ENCODE peak calls at places on chromosomes 1 and 21, in ten cellular contexts. T is H9, Y is epithelial cell of esophagus, Q is dorsolateral prefrontal cortex, R is Peyer's patch, X is astrocyte of the spinal cord, K is CD14-positive monocyte, L is HL-60, E is kidney, S is cardiac muscle cell. D is an unnamed sample.

GRCh38 chr1:155126494-155127104 is 1.1 kb upstream of the EFNA1 start:
- DNase-seq in T (peak), Y (peak), Q (peak), R (no peak), X (peak), K (no peak), L (no peak), E (peak), S (peak), D (no peak)

GRCh38 chr21:16004121-16004520 is 274.3 kb downstream of the USP25 start:
- DNase-seq in T (no peak), Y (no peak), Q (no peak), R (no peak), X (no peak), K (no peak), L (no peak), E (no peak), S (peak), D (no peak)

GRCh38 chr1:214476229-214476957 is 75.0 kb downstream of the PTPN14 start:
- DNase-seq in T (peak), Y (peak), Q (no peak), R (no peak), X (peak), K (no peak), L (no peak), E (no peak), S (no peak), D (no peak)

GRCh38 chr1:226223157-226223785 is at the start of gene MIXL1:
- DNase-seq in T (peak), Y (no peak), Q (no peak), R (no peak), X (no peak), K (no peak), L (no peak), E (peak), S (peak), D (peak)

GRCh38 chr1:232239557-232240468 is 390.1 kb downstream of the SIPA1L2 start:
- DNase-seq in T (no peak), Y (no peak), Q (no peak), R (no peak), X (no peak), K (no peak), L (no peak), E (no peak), S (no peak), D (no peak)

GRCh38 chr1:43936470-43937151 is 3.0 kb downstream of the ARTN start:
- DNase-seq in T (peak), Y (peak), Q (no peak), R (no peak), X (no peak), K (no peak), L (peak), E (no peak), S (peak), D (peak)

GRCh38 chr1:151047591-151047924 is at the start of gene C1orf56:
- DNase-seq in T (peak), Y (peak), Q (peak), R (peak), X (peak), K (no peak), L (no peak), E (peak), S (peak), D (peak)

GRCh38 chr21:38188037-38188436 is 68.8 kb upstream of the KCNJ15 start:
- DNase-seq in T (no peak), Y (peak), Q (no peak), R (no peak), X (no peak), K (no peak), L (no peak), E (no peak), S (peak), D (no peak)

GRCh38 chr1:184036517-184036949 is 995 bp downstream of the COLGALT2 start:
- DNase-seq in T (peak), Y (no peak), Q (no peak), R (no peak), X (peak), K (no peak), L (no peak), E (peak), S (peak), D (peak)

GRCh38 chr1:191831572-191831971 is 326.7 kb upstream of the RGS18 start:
- DNase-seq in T (no peak), Y (peak), Q (no peak), R (no peak), X (peak), K (no peak), L (no peak), E (no peak), S (no peak), D (no peak)

GRCh38 chr1:236133802-236134201 is 8.5 kb upstream of the GPR137B start:
- DNase-seq in T (no peak), Y (no peak), Q (no peak), R (no peak), X (no peak), K (no peak), L (no peak), E (no peak), S (no peak), D (no peak)

GRCh38 chr1:10820422-10820821 is 24.0 kb upstream of the CASZ1 start:
- DNase-seq in T (no peak), Y (no peak), Q (no peak), R (no peak), X (no peak), K (no peak), L (no peak), E (no peak), S (no peak), D (no peak)

GRCh38 chr1:10818262-10819197 is 22.1 kb upstream of the CASZ1 start:
- DNase-seq in T (no peak), Y (peak), Q (no peak), R (no peak), X (no peak), K (no peak), L (no peak), E (no peak), S (no peak), D (no peak)

GRCh38 chr1:10816743-10817369 is 20.4 kb upstream of the CASZ1 start:
- DNase-seq in T (no peak), Y (no peak), Q (no peak), R (no peak), X (no peak), K (no peak), L (no peak), E (peak), S (no peak), D (no peak)

GRCh38 chr1:10821388-10821787 is 24.9 kb upstream of the CASZ1 start:
- DNase-seq in T (no peak), Y (no peak), Q (no peak), R (no peak), X (no peak), K (no peak), L (no peak), E (no peak), S (no peak), D (no peak)

GRCh38 chr1:10819198-10819901 is 22.9 kb upstream of the CASZ1 start:
- DNase-seq in T (no peak), Y (no peak), Q (no peak), R (no peak), X (no peak), K (no peak), L (no peak), E (no peak), S (no peak), D (no peak)
- TF ChIP-seq CTCF in T (no peak), Y (no peak), Q (no peak), R (no peak), X (no peak), K (no peak), L (no peak), E (no peak), S (no peak), D (no peak)

GRCh38 chr21:42553435-42553834 is 39.8 kb downstream of the SLC37A1 start:
- DNase-seq in T (no peak), Y (no peak), Q (no peak), R (no peak), X (no peak), K (no peak), L (no peak), E (no peak), S (peak), D (no peak)
- TF ChIP-seq CTCF in T (no peak), Y (no peak), Q (no peak), R (no peak), X (no peak), K (no peak), L (no peak), E (no peak), S (peak), D (peak)

GRCh38 chr1:111733996-111734369 is 5.2 kb downstream of the INKA2 start:
- DNase-seq in T (peak), Y (no peak), Q (no peak), R (no peak), X (no peak), K (peak), L (no peak), E (no peak), S (no peak), D (no peak)
- TF ChIP-seq CTCF in T (no peak), Y (no peak), Q (no peak), R (no peak), X (no peak), K (no peak), L (no peak), E (no peak), S (no peak), D (no peak)

DNA sequence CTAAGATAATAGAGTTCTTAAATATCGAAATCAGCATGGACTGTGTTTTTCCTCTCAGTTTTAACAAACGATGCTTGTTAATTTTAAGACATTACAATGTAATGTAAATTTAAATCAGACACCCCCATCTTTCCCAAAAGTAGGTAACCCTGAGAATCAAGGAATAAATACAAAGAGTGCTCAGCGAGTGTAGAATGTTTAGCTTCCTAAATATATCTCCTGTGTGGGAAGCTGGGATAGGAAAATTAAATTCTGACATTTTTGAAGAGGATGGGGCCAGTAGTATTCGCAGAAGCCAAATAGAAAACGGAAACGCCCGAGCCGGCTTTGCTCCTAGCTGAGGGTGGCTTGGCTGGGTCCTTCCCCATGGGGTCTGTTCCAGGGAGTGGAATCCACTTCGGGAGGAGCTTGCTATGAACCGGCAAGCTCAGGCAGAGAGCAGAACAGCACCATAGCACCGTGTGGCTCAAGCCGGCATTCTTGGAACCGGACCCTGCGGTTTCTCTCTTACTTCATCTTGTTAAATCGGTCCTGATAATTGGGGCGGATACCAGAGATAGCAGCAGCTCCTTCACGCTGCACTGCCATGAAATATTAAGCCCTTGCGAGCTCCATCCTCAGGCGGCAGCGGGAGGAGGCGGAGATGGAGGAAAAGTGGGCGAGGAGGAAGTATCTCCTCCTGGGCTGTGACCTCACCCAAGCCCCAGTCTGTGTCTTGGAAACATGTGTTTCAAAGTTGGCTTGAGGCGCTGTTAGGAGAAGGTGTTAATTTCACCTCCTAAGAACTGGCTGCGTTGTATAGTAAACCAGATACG is 24.9 kb downstream of the MAP3K7CL start:
- DNase-seq in T (peak), Y (peak), Q (no peak), R (no peak), X (peak), K (no peak), L (no peak), E (peak), S (peak), D (no peak)
- TF ChIP-seq CTCF in T (no peak), Y (peak), Q (no peak), R (no peak), X (no peak), K (no peak), L (no peak), E (no peak), S (peak), D (no peak)

DNA sequence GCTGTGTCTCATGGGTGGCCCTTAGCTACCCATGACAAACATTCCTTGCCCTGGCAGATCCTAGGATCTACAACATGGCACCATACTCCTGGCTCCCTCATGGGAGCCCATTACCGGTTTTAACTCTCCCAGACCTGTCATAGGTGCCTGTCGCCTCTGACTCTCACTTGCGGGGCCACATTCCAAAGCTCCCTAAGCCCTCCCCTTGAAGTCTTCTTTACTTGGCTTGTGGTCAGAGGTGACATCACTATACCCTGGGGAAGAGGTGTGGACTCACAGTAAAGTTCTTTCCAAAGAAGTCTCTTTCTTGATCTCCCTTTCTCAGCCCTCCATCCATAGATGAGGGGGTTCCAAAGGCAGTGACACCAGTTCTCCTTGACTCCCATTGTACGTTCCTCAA is 5.4 kb upstream of the SLAMF9 start:
- DNase-seq in T (peak), Y (peak), Q (no peak), R (no peak), X (no peak), K (no peak), L (no peak), E (no peak), S (no peak), D (no peak)
- TF ChIP-seq CTCF in T (no peak), Y (no peak), Q (no peak), R (no peak), X (no peak), K (no peak), L (no peak), E (no peak), S (no peak), D (no peak)

D was measured in GM20000.